ENCODE peak calls at places on chromosome 15, in five cellular contexts. A is Right ventricle myocardium inferior, E is AG10803, X is H7, D is ACHN. N is an unnamed sample.

GRCh38 chr15:45386974-45387373 is 8.6 kb upstream of the GATM start:
- DNase-seq in A (no peak), E (no peak), X (no peak), D (no peak), N (no peak)

GRCh38 chr15:69576948-69577351 is 124.3 kb downstream of the RPLP1 start:
- DNase-seq in A (no peak), E (no peak), X (no peak), D (no peak), N (no peak)

GRCh38 chr15:45674646-45675045 is 39.8 kb downstream of the SQOR start:
- DNase-seq in A (no peak), E (no peak), X (no peak), D (no peak), N (no peak)

GRCh38 chr15:98649996-98650870 is 1.9 kb downstream of the IGF1R start:
- DNase-seq in A (peak; percentile 85), E (peak; percentile 41), X (peak; percentile 64), D (peak; percentile 6), N (peak; percentile 65)

GRCh38 chr15:40010681-40011080 is 28.3 kb downstream of the SRP14 start:
- DNase-seq in A (no peak), E (peak; percentile 94), X (no peak), D (no peak), N (no peak)

GRCh38 chr15:83380682-83381081 is 66.5 kb upstream of the SH3GL3 start:
- DNase-seq in A (no peak), E (peak; percentile 41), X (peak; percentile 39), D (peak; percentile 44), N (peak; percentile 27)

GRCh38 chr15:73965094-73965729 is 26.9 kb downstream of the STOML1 start:
- DNase-seq in A (no peak), E (no peak), X (peak; percentile 67), D (no peak), N (no peak)

GRCh38 chr15:81336568-81336967 is 12.6 kb upstream of the STARD5 start:
- DNase-seq in A (no peak), E (peak; percentile 30), X (no peak), D (peak; percentile 37), N (peak; percentile 52)

GRCh38 chr15:31925541-31925940 is 104.8 kb upstream of the CHRNA7 start:
- DNase-seq in A (no peak), E (no peak), X (no peak), D (no peak), N (peak; percentile 79)

GRCh38 chr15:58490405-58491150 is 58.8 kb downstream of the LIPC start:
- DNase-seq in A (no peak), E (no peak), X (no peak), D (no peak), N (no peak)

GRCh38 chr15:85129881-85130280 is 148.2 kb downstream of the PDE8A start:
- DNase-seq in A (no peak), E (no peak), X (no peak), D (no peak), N (no peak)

GRCh38 chr15:79595995-79596622 is 164.0 kb downstream of the MINAR1 start:
- DNase-seq in A (no peak), E (peak; percentile 73), X (peak; percentile 89), D (peak; percentile 92), N (peak; percentile 38)

GRCh38 chr15:63321462-63321861 is 44.1 kb downstream of the APH1B start:
- DNase-seq in A (no peak), E (no peak), X (no peak), D (no peak), N (peak; percentile 62)

GRCh38 chr15:94844533-94845390 is 613.4 kb downstream of the MCTP2 start:
- DNase-seq in A (peak; percentile 78), E (peak; percentile 22), X (peak; percentile 89), D (peak; percentile 16), N (peak; percentile 87)

N was measured in mucosa of descending colon.